ENCODE peak calls at places on chromosome 1, in seven cellular contexts. One of them, this sample, is unnamed.

GRCh38 chr1:192557841-192558595 is 17.6 kb upstream of the RGS1 start:
- DNase-seq in heart left ventricle: no peak
- DNase-seq in activated T-helper 2 cell treated with anti-CD3 and anti-CD28 coated beads, Interferon-gamma antibody, Interleukin-2, Interleukin-4, amounts not matched to agents 10 μg/mL and 5 μg/mL and 100 μg/mL, durations not matched to agents 14 hours and 24 hours and 36 hours: no peak
- DNase-seq in germinal center: no peak
- DNase-seq in BJ: no peak
- DNase-seq in activated naive CD4-positive, alpha-beta T cell: no peak
- DNase-seq in suprapubic skin: no peak
- DNase-seq in this sample: no peak

GRCh38 chr1:111441573-111442192 is 7.4 kb downstream of the WDR77 start:
- DNase-seq in heart left ventricle: no peak
- DNase-seq in activated T-helper 2 cell treated with anti-CD3 and anti-CD28 coated beads, Interferon-gamma antibody, Interleukin-2, Interleukin-4, amounts not matched to agents 10 μg/mL and 5 μg/mL and 100 μg/mL, durations not matched to agents 14 hours and 24 hours and 36 hours: peak
- DNase-seq in germinal center: peak
- DNase-seq in BJ: no peak
- DNase-seq in activated naive CD4-positive, alpha-beta T cell: peak
- DNase-seq in suprapubic skin: no peak
- DNase-seq in this sample: no peak

GRCh38 chr1:230158422-230159291 is 91.6 kb downstream of the GALNT2 start:
- DNase-seq in heart left ventricle: no peak
- DNase-seq in activated T-helper 2 cell treated with anti-CD3 and anti-CD28 coated beads, Interferon-gamma antibody, Interleukin-2, Interleukin-4, amounts not matched to agents 10 μg/mL and 5 μg/mL and 100 μg/mL, durations not matched to agents 14 hours and 24 hours and 36 hours: no peak
- DNase-seq in germinal center: no peak
- DNase-seq in BJ: no peak
- DNase-seq in activated naive CD4-positive, alpha-beta T cell: no peak
- DNase-seq in suprapubic skin: peak
- DNase-seq in this sample: peak

GRCh38 chr1:162560303-162561036 is 1.1 kb upstream of the UAP1 start:
- DNase-seq in heart left ventricle: no peak
- DNase-seq in activated T-helper 2 cell treated with anti-CD3 and anti-CD28 coated beads, Interferon-gamma antibody, Interleukin-2, Interleukin-4, amounts not matched to agents 10 μg/mL and 5 μg/mL and 100 μg/mL, durations not matched to agents 14 hours and 24 hours and 36 hours: no peak
- DNase-seq in germinal center: no peak
- DNase-seq in BJ: no peak
- DNase-seq in activated naive CD4-positive, alpha-beta T cell: no peak
- DNase-seq in suprapubic skin: no peak
- DNase-seq in this sample: no peak

GRCh38 chr1:147389532-147390184 is 147.2 kb downstream of the CHD1L start:
- DNase-seq in heart left ventricle: no peak
- DNase-seq in activated T-helper 2 cell treated with anti-CD3 and anti-CD28 coated beads, Interferon-gamma antibody, Interleukin-2, Interleukin-4, amounts not matched to agents 10 μg/mL and 5 μg/mL and 100 μg/mL, durations not matched to agents 14 hours and 24 hours and 36 hours: no peak
- DNase-seq in germinal center: peak
- DNase-seq in BJ: peak
- DNase-seq in activated naive CD4-positive, alpha-beta T cell: no peak
- DNase-seq in suprapubic skin: no peak
- DNase-seq in this sample: no peak

GRCh38 chr1:2530501-2531361 is 668 bp upstream of the HES5 start:
- DNase-seq in heart left ventricle: no peak
- DNase-seq in activated T-helper 2 cell treated with anti-CD3 and anti-CD28 coated beads, Interferon-gamma antibody, Interleukin-2, Interleukin-4, amounts not matched to agents 10 μg/mL and 5 μg/mL and 100 μg/mL, durations not matched to agents 14 hours and 24 hours and 36 hours: no peak
- DNase-seq in germinal center: no peak
- DNase-seq in BJ: no peak
- DNase-seq in activated naive CD4-positive, alpha-beta T cell: no peak
- DNase-seq in suprapubic skin: no peak
- DNase-seq in this sample: no peak

GRCh38 chr1:203437696-203438315 is 37.8 kb upstream of the PRELP start:
- DNase-seq in heart left ventricle: no peak
- DNase-seq in activated T-helper 2 cell treated with anti-CD3 and anti-CD28 coated beads, Interferon-gamma antibody, Interleukin-2, Interleukin-4, amounts not matched to agents 10 μg/mL and 5 μg/mL and 100 μg/mL, durations not matched to agents 14 hours and 24 hours and 36 hours: no peak
- DNase-seq in germinal center: no peak
- DNase-seq in BJ: no peak
- DNase-seq in activated naive CD4-positive, alpha-beta T cell: no peak
- DNase-seq in suprapubic skin: no peak
- DNase-seq in this sample: no peak

GRCh38 chr1:26289158-26290059 is 9.5 kb downstream of the SH3BGRL3 start:
- DNase-seq in heart left ventricle: no peak
- DNase-seq in activated T-helper 2 cell treated with anti-CD3 and anti-CD28 coated beads, Interferon-gamma antibody, Interleukin-2, Interleukin-4, amounts not matched to agents 10 μg/mL and 5 μg/mL and 100 μg/mL, durations not matched to agents 14 hours and 24 hours and 36 hours: no peak
- DNase-seq in germinal center: peak
- DNase-seq in BJ: no peak
- DNase-seq in activated naive CD4-positive, alpha-beta T cell: no peak
- DNase-seq in suprapubic skin: peak
- DNase-seq in this sample: no peak

GRCh38 chr1:159205225-159205624 is 550 bp downstream of the ACKR1 start:
- DNase-seq in heart left ventricle: no peak
- DNase-seq in activated T-helper 2 cell treated with anti-CD3 and anti-CD28 coated beads, Interferon-gamma antibody, Interleukin-2, Interleukin-4, amounts not matched to agents 10 μg/mL and 5 μg/mL and 100 μg/mL, durations not matched to agents 14 hours and 24 hours and 36 hours: no peak
- DNase-seq in germinal center: no peak
- DNase-seq in BJ: no peak
- DNase-seq in activated naive CD4-positive, alpha-beta T cell: no peak
- DNase-seq in suprapubic skin: no peak
- DNase-seq in this sample: no peak

GRCh38 chr1:166079276-166079675 is 87.5 kb downstream of the FAM78B start:
- DNase-seq in heart left ventricle: no peak
- DNase-seq in activated T-helper 2 cell treated with anti-CD3 and anti-CD28 coated beads, Interferon-gamma antibody, Interleukin-2, Interleukin-4, amounts not matched to agents 10 μg/mL and 5 μg/mL and 100 μg/mL, durations not matched to agents 14 hours and 24 hours and 36 hours: no peak
- DNase-seq in germinal center: no peak
- DNase-seq in BJ: no peak
- DNase-seq in activated naive CD4-positive, alpha-beta T cell: no peak
- DNase-seq in suprapubic skin: no peak
- DNase-seq in this sample: no peak

GRCh38 chr1:32924881-32925344 is 23.7 kb upstream of the TMEM54 start:
- DNase-seq in heart left ventricle: no peak
- DNase-seq in activated T-helper 2 cell treated with anti-CD3 and anti-CD28 coated beads, Interferon-gamma antibody, Interleukin-2, Interleukin-4, amounts not matched to agents 10 μg/mL and 5 μg/mL and 100 μg/mL, durations not matched to agents 14 hours and 24 hours and 36 hours: no peak
- DNase-seq in germinal center: no peak
- DNase-seq in BJ: no peak
- DNase-seq in activated naive CD4-positive, alpha-beta T cell: no peak
- DNase-seq in suprapubic skin: no peak
- DNase-seq in this sample: no peak

GRCh38 chr1:197486948-197487347 is 218.9 kb downstream of the CRB1 start:
- DNase-seq in heart left ventricle: no peak
- DNase-seq in activated T-helper 2 cell treated with anti-CD3 and anti-CD28 coated beads, Interferon-gamma antibody, Interleukin-2, Interleukin-4, amounts not matched to agents 10 μg/mL and 5 μg/mL and 100 μg/mL, durations not matched to agents 14 hours and 24 hours and 36 hours: no peak
- DNase-seq in germinal center: no peak
- DNase-seq in BJ: no peak
- DNase-seq in activated naive CD4-positive, alpha-beta T cell: no peak
- DNase-seq in suprapubic skin: no peak
- DNase-seq in this sample: no peak

GRCh38 chr1:54290443-54291184 is 90.6 kb downstream of the MRPL37 start:
- DNase-seq in heart left ventricle: no peak
- DNase-seq in activated T-helper 2 cell treated with anti-CD3 and anti-CD28 coated beads, Interferon-gamma antibody, Interleukin-2, Interleukin-4, amounts not matched to agents 10 μg/mL and 5 μg/mL and 100 μg/mL, durations not matched to agents 14 hours and 24 hours and 36 hours: no peak
- DNase-seq in germinal center: no peak
- DNase-seq in BJ: no peak
- DNase-seq in activated naive CD4-positive, alpha-beta T cell: no peak
- DNase-seq in suprapubic skin: no peak
- DNase-seq in this sample: no peak

GRCh38 chr1:179953974-179954493 is 576 bp upstream of the CEP350 start:
- DNase-seq in heart left ventricle: no peak
- DNase-seq in activated T-helper 2 cell treated with anti-CD3 and anti-CD28 coated beads, Interferon-gamma antibody, Interleukin-2, Interleukin-4, amounts not matched to agents 10 μg/mL and 5 μg/mL and 100 μg/mL, durations not matched to agents 14 hours and 24 hours and 36 hours: no peak
- DNase-seq in germinal center: no peak
- DNase-seq in BJ: no peak
- DNase-seq in activated naive CD4-positive, alpha-beta T cell: no peak
- DNase-seq in suprapubic skin: no peak
- DNase-seq in this sample: no peak

GRCh38 chr1:85326851-85327250 is 50.4 kb upstream of the BCL10 start:
- DNase-seq in heart left ventricle: no peak
- DNase-seq in activated T-helper 2 cell treated with anti-CD3 and anti-CD28 coated beads, Interferon-gamma antibody, Interleukin-2, Interleukin-4, amounts not matched to agents 10 μg/mL and 5 μg/mL and 100 μg/mL, durations not matched to agents 14 hours and 24 hours and 36 hours: no peak
- DNase-seq in germinal center: no peak
- DNase-seq in BJ: no peak
- DNase-seq in activated naive CD4-positive, alpha-beta T cell: no peak
- DNase-seq in suprapubic skin: no peak
- DNase-seq in this sample: no peak

GRCh38 chr1:184900507-184900906 is 73.8 kb downstream of the NIBAN1 start:
- DNase-seq in heart left ventricle: no peak
- DNase-seq in activated T-helper 2 cell treated with anti-CD3 and anti-CD28 coated beads, Interferon-gamma antibody, Interleukin-2, Interleukin-4, amounts not matched to agents 10 μg/mL and 5 μg/mL and 100 μg/mL, durations not matched to agents 14 hours and 24 hours and 36 hours: no peak
- DNase-seq in germinal center: no peak
- DNase-seq in BJ: no peak
- DNase-seq in activated naive CD4-positive, alpha-beta T cell: no peak
- DNase-seq in suprapubic skin: no peak
- DNase-seq in this sample: no peak

GRCh38 chr1:54476231-54477109 is 70.3 kb upstream of the SSBP3 start:
- DNase-seq in heart left ventricle: no peak
- DNase-seq in activated T-helper 2 cell treated with anti-CD3 and anti-CD28 coated beads, Interferon-gamma antibody, Interleukin-2, Interleukin-4, amounts not matched to agents 10 μg/mL and 5 μg/mL and 100 μg/mL, durations not matched to agents 14 hours and 24 hours and 36 hours: no peak
- DNase-seq in germinal center: no peak
- DNase-seq in BJ: no peak
- DNase-seq in activated naive CD4-positive, alpha-beta T cell: no peak
- DNase-seq in suprapubic skin: no peak
- DNase-seq in this sample: no peak

GRCh38 chr1:225653463-225654276 is 747 bp upstream of the ENAH start:
- DNase-seq in heart left ventricle: peak
- DNase-seq in activated T-helper 2 cell treated with anti-CD3 and anti-CD28 coated beads, Interferon-gamma antibody, Interleukin-2, Interleukin-4, amounts not matched to agents 10 μg/mL and 5 μg/mL and 100 μg/mL, durations not matched to agents 14 hours and 24 hours and 36 hours: peak
- DNase-seq in germinal center: peak
- DNase-seq in BJ: no peak
- DNase-seq in activated naive CD4-positive, alpha-beta T cell: no peak
- DNase-seq in suprapubic skin: peak
- DNase-seq in this sample: no peak